ENCODE peak calls at places on chromosome 18, in six cellular contexts. One of them, this sample, is unnamed.

GRCh38 chr18:9513971-9514512 is 38.7 kb downstream of the RALBP1 start:
- DNase-seq in H9: no peak
- DNase-seq in IMR-90: peak; percentile 75
- DNase-seq in trophoblast cell: no peak
- DNase-seq in mesenchymal stem cell: peak; percentile 66
- DNase-seq in H1: no peak
- DNase-seq in this sample: no peak

GRCh38 chr18:25365242-25365641 is 13.3 kb upstream of the ZNF521 start:
- DNase-seq in IMR-90: no peak
- DNase-seq in mesenchymal stem cell: no peak
- DNase-seq in trophoblast cell: no peak
- DNase-seq in H9: no peak
- DNase-seq in H1: no peak
- DNase-seq in this sample: no peak

GRCh38 chr18:3044931-3045698 is 32.2 kb upstream of the LPIN2 start:
- DNase-seq in H1: no peak
- DNase-seq in mesenchymal stem cell: no peak
- DNase-seq in trophoblast cell: no peak
- DNase-seq in IMR-90: no peak
- DNase-seq in H9: no peak
- DNase-seq in this sample: no peak

GRCh38 chr18:24112464-24112863 is 26.4 kb upstream of the CABYR start:
- DNase-seq in trophoblast cell: no peak
- DNase-seq in H1: no peak
- DNase-seq in H9: no peak
- DNase-seq in mesenchymal stem cell: no peak
- DNase-seq in IMR-90: no peak
- DNase-seq in this sample: no peak

GRCh38 chr18:9756566-9757470 is 48.7 kb downstream of the RAB31 start:
- DNase-seq in trophoblast cell: no peak
- DNase-seq in IMR-90: no peak
- DNase-seq in H9: no peak
- DNase-seq in mesenchymal stem cell: peak; percentile 51
- DNase-seq in H1: no peak
- DNase-seq in this sample: no peak

GRCh38 chr18:8084160-8084559 is 517.0 kb downstream of the PTPRM start:
- DNase-seq in trophoblast cell: peak; percentile 42
- DNase-seq in H9: peak; percentile 82
- DNase-seq in IMR-90: peak; percentile 46
- DNase-seq in mesenchymal stem cell: peak; percentile 47
- DNase-seq in H1: peak; percentile 55
- DNase-seq in this sample: peak; percentile 58

GRCh38 chr18:48194787-48195186 is 214.4 kb downstream of the ZBTB7C start:
- DNase-seq in trophoblast cell: no peak
- DNase-seq in mesenchymal stem cell: no peak
- DNase-seq in IMR-90: no peak
- DNase-seq in H1: no peak
- DNase-seq in H9: no peak
- DNase-seq in this sample: no peak

GRCh38 chr18:354456-354855 is 86.6 kb upstream of the THOC1 start:
- DNase-seq in H1: no peak
- DNase-seq in H9: no peak
- DNase-seq in trophoblast cell: no peak
- DNase-seq in mesenchymal stem cell: peak; percentile 35
- DNase-seq in IMR-90: no peak
- DNase-seq in this sample: no peak

GRCh38 chr18:52287151-52287550 is 52.8 kb upstream of the DCC start:
- DNase-seq in trophoblast cell: no peak
- DNase-seq in H1: no peak
- DNase-seq in IMR-90: no peak
- DNase-seq in mesenchymal stem cell: no peak
- DNase-seq in H9: no peak
- DNase-seq in this sample: no peak

GRCh38 chr18:53796042-53796729 is 428.3 kb downstream of the MBD2 start:
- DNase-seq in H9: no peak
- DNase-seq in trophoblast cell: no peak
- DNase-seq in mesenchymal stem cell: peak; percentile 61
- DNase-seq in IMR-90: peak; percentile 1
- DNase-seq in H1: no peak
- DNase-seq in this sample: no peak

GRCh38 chr18:53025247-53025646 is 685.2 kb downstream of the DCC start:
- DNase-seq in H1: no peak
- DNase-seq in mesenchymal stem cell: no peak
- DNase-seq in H9: no peak
- DNase-seq in trophoblast cell: no peak
- DNase-seq in IMR-90: no peak
- DNase-seq in this sample: no peak

GRCh38 chr18:57780318-57781127 is 22.6 kb downstream of the ATP8B1 start:
- DNase-seq in mesenchymal stem cell: peak; percentile 92
- DNase-seq in H1: no peak
- DNase-seq in trophoblast cell: no peak
- DNase-seq in H9: no peak
- DNase-seq in IMR-90: peak; percentile 94
- DNase-seq in this sample: no peak

GRCh38 chr18:39564716-39565115 is 1999.1 kb upstream of the CELF4 start:
- DNase-seq in mesenchymal stem cell: peak; percentile 51
- DNase-seq in trophoblast cell: no peak
- DNase-seq in H9: no peak
- DNase-seq in H1: no peak
- DNase-seq in IMR-90: no peak
- DNase-seq in this sample: no peak

GRCh38 chr18:44569391-44570055 is 111.2 kb upstream of the SETBP1 start:
- DNase-seq in IMR-90: no peak
- DNase-seq in mesenchymal stem cell: no peak
- DNase-seq in H1: no peak
- DNase-seq in trophoblast cell: peak; percentile 31
- DNase-seq in H9: no peak
- DNase-seq in this sample: no peak

GRCh38 chr18:14999085-14999975 is 251.4 kb downstream of the ANKRD30B start:
- DNase-seq in H1: peak; percentile 55
- DNase-seq in trophoblast cell: no peak
- DNase-seq in IMR-90: no peak
- DNase-seq in mesenchymal stem cell: no peak
- DNase-seq in H9: no peak
- DNase-seq in this sample: no peak

GRCh38 chr18:60020107-60020925 is 120.5 kb downstream of the PMAIP1 start:
- DNase-seq in H1: no peak
- DNase-seq in trophoblast cell: no peak
- DNase-seq in H9: no peak
- DNase-seq in IMR-90: peak; percentile 26
- DNase-seq in mesenchymal stem cell: peak; percentile 60
- DNase-seq in this sample: no peak

GRCh38 chr18:60389314-60389713 is 16.7 kb upstream of the MC4R start:
- DNase-seq in H9: no peak
- DNase-seq in trophoblast cell: no peak
- DNase-seq in IMR-90: no peak
- DNase-seq in H1: no peak
- DNase-seq in mesenchymal stem cell: no peak
- DNase-seq in this sample: no peak

GRCh38 chr18:67650661-67651060 is 134.1 kb upstream of the DSEL start:
- DNase-seq in H1: no peak
- DNase-seq in trophoblast cell: no peak
- DNase-seq in IMR-90: no peak
- DNase-seq in H9: no peak
- DNase-seq in mesenchymal stem cell: no peak
- DNase-seq in this sample: no peak

GRCh38 chr18:12102136-12102842 is 8.6 kb downstream of the ANKRD62 start:
- DNase-seq in trophoblast cell: no peak
- DNase-seq in H9: no peak
- DNase-seq in H1: no peak
- DNase-seq in IMR-90: no peak
- DNase-seq in mesenchymal stem cell: no peak
- DNase-seq in this sample: no peak

GRCh38 chr18:29418136-29418535 is 1241.2 kb upstream of the CDH2 start:
- DNase-seq in mesenchymal stem cell: peak; percentile 79
- DNase-seq in trophoblast cell: no peak
- DNase-seq in H9: no peak
- DNase-seq in H1: no peak
- DNase-seq in IMR-90: peak; percentile 86
- DNase-seq in this sample: no peak

GRCh38 chr18:48589797-48590519 is 51.1 kb downstream of the CTIF start:
- DNase-seq in IMR-90: no peak
- DNase-seq in H1: no peak
- DNase-seq in H9: no peak
- DNase-seq in trophoblast cell: no peak
- DNase-seq in mesenchymal stem cell: no peak
- DNase-seq in this sample: no peak

GRCh38 chr18:3848316-3848715 is 398.3 kb downstream of the TGIF1 start:
- DNase-seq in trophoblast cell: no peak
- DNase-seq in IMR-90: peak; percentile 3
- DNase-seq in H9: no peak
- DNase-seq in mesenchymal stem cell: no peak
- DNase-seq in H1: no peak
- DNase-seq in this sample: no peak

GRCh38 chr18:27901424-27902226 is 275.3 kb downstream of the CDH2 start:
- DNase-seq in H9: no peak
- DNase-seq in H1: no peak
- DNase-seq in trophoblast cell: no peak
- DNase-seq in IMR-90: no peak
- DNase-seq in mesenchymal stem cell: no peak
- DNase-seq in this sample: no peak

GRCh38 chr18:46686186-46686585 is 29.2 kb upstream of the LOXHD1 start:
- DNase-seq in mesenchymal stem cell: no peak
- DNase-seq in IMR-90: no peak
- DNase-seq in trophoblast cell: no peak
- DNase-seq in H1: no peak
- DNase-seq in H9: no peak
- DNase-seq in this sample: no peak

GRCh38 chr18:13582283-13582682 is 144.1 kb downstream of the FAM210A start:
- DNase-seq in mesenchymal stem cell: no peak
- DNase-seq in IMR-90: no peak
- DNase-seq in H9: no peak
- DNase-seq in trophoblast cell: no peak
- DNase-seq in H1: no peak
- DNase-seq in this sample: no peak

GRCh38 chr18:27353273-27353672 is 168.2 kb upstream of the CHST9 start:
- DNase-seq in IMR-90: no peak
- DNase-seq in mesenchymal stem cell: no peak
- DNase-seq in H1: no peak
- DNase-seq in trophoblast cell: no peak
- DNase-seq in H9: no peak
- DNase-seq in this sample: no peak

GRCh38 chr18:830315-830901 is 18.4 kb upstream of the YES1 start:
- DNase-seq in H9: peak; percentile 55
- DNase-seq in mesenchymal stem cell: peak; percentile 63
- DNase-seq in trophoblast cell: no peak
- DNase-seq in H1: no peak
- DNase-seq in IMR-90: peak; percentile 67
- DNase-seq in this sample: no peak

GRCh38 chr18:9814431-9814830 is 71.3 kb upstream of the TXNDC2 start:
- DNase-seq in trophoblast cell: no peak
- DNase-seq in H9: no peak
- DNase-seq in IMR-90: peak; percentile 95
- DNase-seq in H1: no peak
- DNase-seq in mesenchymal stem cell: peak; percentile 87
- DNase-seq in this sample: no peak

GRCh38 chr18:3651266-3651665 is 201.3 kb downstream of the TGIF1 start:
- DNase-seq in H1: no peak
- DNase-seq in mesenchymal stem cell: peak; percentile 44
- DNase-seq in trophoblast cell: no peak
- DNase-seq in H9: no peak
- DNase-seq in IMR-90: no peak
- DNase-seq in this sample: no peak

GRCh38 chr18:13895505-13896033 is 19.8 kb downstream of the MC2R start:
- DNase-seq in IMR-90: no peak
- DNase-seq in mesenchymal stem cell: no peak
- DNase-seq in H1: no peak
- DNase-seq in H9: no peak
- DNase-seq in trophoblast cell: no peak
- DNase-seq in this sample: no peak

GRCh38 chr18:73724908-73725307 is 422.7 kb downstream of the FBXO15 start:
- DNase-seq in mesenchymal stem cell: no peak
- DNase-seq in H1: no peak
- DNase-seq in H9: no peak
- DNase-seq in trophoblast cell: no peak
- DNase-seq in IMR-90: peak; percentile 20
- DNase-seq in this sample: no peak

GRCh38 chr18:32920796-32921787 is 148.3 kb upstream of the KLHL14 start:
- DNase-seq in H9: no peak
- DNase-seq in mesenchymal stem cell: peak; percentile 93
- DNase-seq in IMR-90: peak; percentile 95
- DNase-seq in H1: no peak
- DNase-seq in trophoblast cell: peak; percentile 18
- DNase-seq in this sample: no peak

GRCh38 chr18:55310863-55311262 is 277.1 kb downstream of the TCF4 start:
- DNase-seq in mesenchymal stem cell: no peak
- DNase-seq in H9: no peak
- DNase-seq in trophoblast cell: no peak
- DNase-seq in IMR-90: no peak
- DNase-seq in H1: no peak
- DNase-seq in this sample: no peak

GRCh38 chr18:70421471-70421870 is 132.6 kb downstream of the SOCS6 start:
- DNase-seq in mesenchymal stem cell: peak; percentile 10
- DNase-seq in H9: no peak
- DNase-seq in trophoblast cell: no peak
- DNase-seq in H1: no peak
- DNase-seq in IMR-90: peak; percentile 45
- DNase-seq in this sample: no peak

GRCh38 chr18:79299711-79300110 is 96.0 kb upstream of the NFATC1 start:
- DNase-seq in mesenchymal stem cell: no peak
- DNase-seq in H9: no peak
- DNase-seq in H1: no peak
- DNase-seq in IMR-90: no peak
- DNase-seq in trophoblast cell: no peak
- DNase-seq in this sample: no peak
- H3K4ac ChIP-seq in mesenchymal stem cell: no peak overlapping the region
- H3K4ac ChIP-seq in H9: no peak overlapping the region
- H3K4ac ChIP-seq in H1: no peak overlapping the region
- H3K4ac ChIP-seq in IMR-90: no peak overlapping the region
- H3K4ac ChIP-seq in trophoblast cell: no peak overlapping the region
- H3K4ac ChIP-seq in this sample: no peak overlapping the region

DNA sequence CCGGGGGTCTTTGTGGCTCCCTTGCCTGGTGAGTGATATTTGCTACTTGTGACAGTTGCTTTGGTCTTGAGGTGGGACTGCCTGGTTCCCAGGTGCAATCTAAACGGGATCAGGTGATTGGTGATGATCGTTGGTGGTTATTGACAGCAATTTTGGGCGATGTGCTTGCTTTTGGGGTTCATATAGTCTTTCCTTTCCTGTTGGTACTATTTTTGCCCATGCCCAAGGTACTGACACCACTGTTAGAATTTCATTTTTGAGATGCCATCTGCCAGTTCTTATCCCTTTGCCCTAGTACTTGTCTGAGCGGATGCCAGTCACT is 573 bp downstream of the WDR7 start:
- DNase-seq in mesenchymal stem cell: no peak
- DNase-seq in trophoblast cell: no peak
- DNase-seq in IMR-90: no peak
- DNase-seq in H9: no peak
- DNase-seq in H1: no peak
- DNase-seq in this sample: no peak
- H2AFZ ChIP-seq in mesenchymal stem cell: peak overlapping the region; percentile 99
- H2AFZ ChIP-seq in trophoblast cell: peak overlapping the region; percentile 66
- H2AFZ ChIP-seq in IMR-90: peak overlapping the region; percentile 97
- H2AFZ ChIP-seq in H9: no peak overlapping the region
- H2AFZ ChIP-seq in H1: no peak overlapping the region
- H2AFZ ChIP-seq in this sample: peak overlapping the region; percentile 91

GRCh38 chr18:76450912-76451421 is 44.1 kb downstream of the ZNF516 start:
- DNase-seq in mesenchymal stem cell: peak; percentile 83
- DNase-seq in IMR-90: peak; percentile 72
- DNase-seq in H1: peak; percentile 52
- DNase-seq in trophoblast cell: no peak
- DNase-seq in H9: peak; percentile 51
- DNase-seq in this sample: peak; percentile 35
- H3K27ac ChIP-seq in mesenchymal stem cell: peak overlapping the region; percentile 68
- H3K27ac ChIP-seq in IMR-90: peak overlapping the region; percentile 83
- H3K27ac ChIP-seq in H1: no peak overlapping the region
- H3K27ac ChIP-seq in trophoblast cell: no peak overlapping the region
- H3K27ac ChIP-seq in H9: no peak overlapping the region
- H3K27ac ChIP-seq in this sample: peak overlapping the region; percentile 67

GRCh38 chr18:79612291-79613108 is 67.1 kb upstream of the CTDP1 start:
- DNase-seq in trophoblast cell: no peak
- DNase-seq in IMR-90: no peak
- DNase-seq in H1: peak; percentile 33
- DNase-seq in mesenchymal stem cell: no peak
- DNase-seq in H9: no peak
- DNase-seq in this sample: no peak
- H3K4ac ChIP-seq in trophoblast cell: no peak overlapping the region
- H3K4ac ChIP-seq in IMR-90: no peak overlapping the region
- H3K4ac ChIP-seq in H1: no peak overlapping the region
- H3K4ac ChIP-seq in mesenchymal stem cell: no peak overlapping the region
- H3K4ac ChIP-seq in H9: no peak overlapping the region
- H3K4ac ChIP-seq in this sample: peak overlapping the region; percentile 53